ENCODE peak calls at places on chromosomes 4 and X, in nine cellular contexts. One of them, this sample, is unnamed.

GRCh38 chrX:14616876-14617275 is 87.5 kb downstream of the GLRA2 start:
- DNase-seq in RPMI7951: no peak
- DNase-seq in GM04504: peak
- DNase-seq in endothelial cell: no peak
- DNase-seq in tibial artery: no peak
- DNase-seq in psoas muscle: no peak
- DNase-seq in MG63: no peak
- DNase-seq in retinal pigment epithelial cell: no peak
- DNase-seq in tibial nerve: no peak
- DNase-seq in this sample: no peak

GRCh38 chr4:164358400-164358799 is 395.5 kb upstream of the SMIM31 start:
- DNase-seq in retinal pigment epithelial cell: no peak
- DNase-seq in tibial artery: no peak
- DNase-seq in GM04504: no peak
- DNase-seq in psoas muscle: no peak
- DNase-seq in tibial nerve: no peak
- DNase-seq in MG63: no peak
- DNase-seq in endothelial cell: no peak
- DNase-seq in RPMI7951: no peak
- DNase-seq in this sample: no peak

GRCh38 chr4:3013323-3013722 is 50.0 kb downstream of the GRK4 start:
- DNase-seq in endothelial cell: no peak
- DNase-seq in psoas muscle: no peak
- DNase-seq in retinal pigment epithelial cell: no peak
- DNase-seq in MG63: no peak
- DNase-seq in tibial nerve: no peak
- DNase-seq in GM04504: no peak
- DNase-seq in RPMI7951: no peak
- DNase-seq in tibial artery: no peak
- DNase-seq in this sample: no peak

GRCh38 chr4:78612398-78613005 is 60.9 kb downstream of the ANXA3 start:
- DNase-seq in RPMI7951: peak
- DNase-seq in MG63: no peak
- DNase-seq in tibial nerve: peak
- DNase-seq in psoas muscle: no peak
- DNase-seq in tibial artery: no peak
- DNase-seq in retinal pigment epithelial cell: no peak
- DNase-seq in GM04504: peak
- DNase-seq in endothelial cell: no peak
- DNase-seq in this sample: peak

GRCh38 chr4:161817822-161818412 is 345.9 kb downstream of the FSTL5 start:
- DNase-seq in GM04504: no peak
- DNase-seq in endothelial cell: no peak
- DNase-seq in RPMI7951: peak
- DNase-seq in tibial artery: no peak
- DNase-seq in tibial nerve: no peak
- DNase-seq in MG63: no peak
- DNase-seq in psoas muscle: no peak
- DNase-seq in retinal pigment epithelial cell: no peak
- DNase-seq in this sample: no peak

GRCh38 chr4:54011201-54011600 is 53.2 kb downstream of the CHIC2 start:
- DNase-seq in RPMI7951: no peak
- DNase-seq in endothelial cell: no peak
- DNase-seq in tibial artery: no peak
- DNase-seq in MG63: no peak
- DNase-seq in retinal pigment epithelial cell: no peak
- DNase-seq in tibial nerve: no peak
- DNase-seq in GM04504: no peak
- DNase-seq in psoas muscle: no peak
- DNase-seq in this sample: no peak

GRCh38 chrX:56920338-56920997 is 74.9 kb downstream of the SPIN3 start:
- DNase-seq in RPMI7951: no peak
- DNase-seq in tibial artery: no peak
- DNase-seq in GM04504: no peak
- DNase-seq in endothelial cell: no peak
- DNase-seq in retinal pigment epithelial cell: no peak
- DNase-seq in MG63: no peak
- DNase-seq in tibial nerve: no peak
- DNase-seq in psoas muscle: no peak
- DNase-seq in this sample: no peak

GRCh38 chrX:12237131-12237530 is 98.9 kb downstream of the FRMPD4 start:
- DNase-seq in psoas muscle: no peak
- DNase-seq in tibial nerve: no peak
- DNase-seq in retinal pigment epithelial cell: no peak
- DNase-seq in MG63: no peak
- DNase-seq in tibial artery: no peak
- DNase-seq in GM04504: no peak
- DNase-seq in endothelial cell: no peak
- DNase-seq in RPMI7951: no peak
- DNase-seq in this sample: no peak

GRCh38 chr4:8694226-8694625 is 101.7 kb downstream of the CPZ start:
- DNase-seq in GM04504: no peak
- DNase-seq in endothelial cell: no peak
- DNase-seq in psoas muscle: no peak
- DNase-seq in RPMI7951: no peak
- DNase-seq in retinal pigment epithelial cell: no peak
- DNase-seq in MG63: no peak
- DNase-seq in tibial nerve: no peak
- DNase-seq in tibial artery: no peak
- DNase-seq in this sample: no peak

GRCh38 chr4:15378055-15378454 is 49.8 kb upstream of the C1QTNF7 start:
- DNase-seq in retinal pigment epithelial cell: no peak
- DNase-seq in MG63: no peak
- DNase-seq in GM04504: no peak
- DNase-seq in tibial artery: no peak
- DNase-seq in RPMI7951: peak
- DNase-seq in tibial nerve: no peak
- DNase-seq in endothelial cell: no peak
- DNase-seq in psoas muscle: no peak
- DNase-seq in this sample: no peak

GRCh38 chr4:155376387-155377268 is at the start of gene MAP9:
- DNase-seq in RPMI7951: peak
- DNase-seq in GM04504: peak
- DNase-seq in psoas muscle: peak
- DNase-seq in MG63: peak
- DNase-seq in tibial nerve: peak
- DNase-seq in endothelial cell: peak
- DNase-seq in retinal pigment epithelial cell: peak
- DNase-seq in tibial artery: peak
- DNase-seq in this sample: peak

GRCh38 chr4:15774020-15774420 is 4.1 kb upstream of the CD38 start:
- DNase-seq in psoas muscle: no peak
- DNase-seq in tibial nerve: no peak
- DNase-seq in endothelial cell: no peak
- DNase-seq in tibial artery: no peak
- DNase-seq in GM04504: no peak
- DNase-seq in MG63: no peak
- DNase-seq in RPMI7951: peak
- DNase-seq in retinal pigment epithelial cell: no peak
- DNase-seq in this sample: peak

GRCh38 chr4:11746734-11747133 is 318.0 kb upstream of the HS3ST1 start:
- DNase-seq in RPMI7951: no peak
- DNase-seq in GM04504: no peak
- DNase-seq in MG63: no peak
- DNase-seq in retinal pigment epithelial cell: no peak
- DNase-seq in psoas muscle: no peak
- DNase-seq in endothelial cell: no peak
- DNase-seq in tibial artery: no peak
- DNase-seq in tibial nerve: no peak
- DNase-seq in this sample: no peak

GRCh38 chr4:26022346-26022891 is 108.4 kb downstream of the SMIM20 start:
- DNase-seq in GM04504: peak
- DNase-seq in retinal pigment epithelial cell: no peak
- DNase-seq in tibial artery: peak
- DNase-seq in tibial nerve: no peak
- DNase-seq in MG63: peak
- DNase-seq in endothelial cell: no peak
- DNase-seq in psoas muscle: no peak
- DNase-seq in RPMI7951: peak
- DNase-seq in this sample: peak

GRCh38 chr4:54096563-54096962 is 3.4 kb upstream of the GSX2 start:
- DNase-seq in tibial nerve: no peak
- DNase-seq in retinal pigment epithelial cell: no peak
- DNase-seq in MG63: no peak
- DNase-seq in tibial artery: no peak
- DNase-seq in psoas muscle: no peak
- DNase-seq in GM04504: no peak
- DNase-seq in RPMI7951: no peak
- DNase-seq in endothelial cell: no peak
- DNase-seq in this sample: no peak

GRCh38 chr4:7156273-7157139 is 35.8 kb upstream of the SORCS2 start:
- DNase-seq in tibial nerve: peak
- DNase-seq in MG63: peak
- DNase-seq in tibial artery: peak
- DNase-seq in GM04504: no peak
- DNase-seq in RPMI7951: no peak
- DNase-seq in endothelial cell: peak
- DNase-seq in retinal pigment epithelial cell: no peak
- DNase-seq in psoas muscle: peak
- DNase-seq in this sample: no peak

GRCh38 chr4:78864405-78865024 is 74.7 kb downstream of the PAQR3 start:
- DNase-seq in GM04504: peak
- DNase-seq in tibial artery: no peak
- DNase-seq in endothelial cell: peak
- DNase-seq in RPMI7951: peak
- DNase-seq in retinal pigment epithelial cell: peak
- DNase-seq in MG63: no peak
- DNase-seq in psoas muscle: no peak
- DNase-seq in tibial nerve: peak
- DNase-seq in this sample: peak

GRCh38 chr4:123546661-123547060 is 150.1 kb downstream of the SPRY1 start:
- DNase-seq in psoas muscle: no peak
- DNase-seq in tibial artery: no peak
- DNase-seq in endothelial cell: no peak
- DNase-seq in RPMI7951: no peak
- DNase-seq in MG63: no peak
- DNase-seq in GM04504: no peak
- DNase-seq in tibial nerve: no peak
- DNase-seq in retinal pigment epithelial cell: no peak
- DNase-seq in this sample: peak

GRCh38 chrX:123860983-123861382 is 1.1 kb downstream of the XIAP start:
- DNase-seq in retinal pigment epithelial cell: no peak
- DNase-seq in tibial nerve: no peak
- DNase-seq in RPMI7951: peak
- DNase-seq in GM04504: no peak
- DNase-seq in MG63: no peak
- DNase-seq in endothelial cell: no peak
- DNase-seq in tibial artery: no peak
- DNase-seq in psoas muscle: no peak
- DNase-seq in this sample: no peak

GRCh38 chrX:19698125-19698524 is 182.8 kb upstream of the MAP3K15 start:
- DNase-seq in tibial artery: peak
- DNase-seq in tibial nerve: no peak
- DNase-seq in psoas muscle: no peak
- DNase-seq in endothelial cell: no peak
- DNase-seq in GM04504: peak
- DNase-seq in RPMI7951: peak
- DNase-seq in MG63: peak
- DNase-seq in retinal pigment epithelial cell: no peak
- DNase-seq in this sample: no peak

This sample was measured in Calu3.